ENCODE peak calls at places on chromosomes 11 and 22, in four cellular contexts. One of them, this sample, is unnamed.

GRCh38 chr22:21726650-21727049 is 8.9 kb downstream of the YPEL1 start:
- DNase-seq in NCI-H1436: no peak
- DNase-seq in stimulated activated CD8-positive, alpha-beta memory T cell treated with anti-CD3 and anti-CD28 coated beads, Interleukin-2, amount 100 ng/mL, for 48 hours: no peak
- DNase-seq in activated T-cell treated with anti-CD3 and anti-CD28 coated beads for 24 hours: peak; percentile 7
- DNase-seq in this sample: peak; percentile 38

GRCh38 chr11:128022007-128022368 is 565.4 kb downstream of the ETS1 start:
- DNase-seq in activated T-cell treated with anti-CD3 and anti-CD28 coated beads for 24 hours: no peak
- DNase-seq in stimulated activated CD8-positive, alpha-beta memory T cell treated with anti-CD3 and anti-CD28 coated beads, Interleukin-2, amount 100 ng/mL, for 48 hours: no peak
- DNase-seq in NCI-H1436: no peak
- DNase-seq in this sample: no peak

GRCh38 chr11:116510166-116510565 is 262.6 kb downstream of the BUD13 start:
- DNase-seq in stimulated activated CD8-positive, alpha-beta memory T cell treated with anti-CD3 and anti-CD28 coated beads, Interleukin-2, amount 100 ng/mL, for 48 hours: no peak
- DNase-seq in NCI-H1436: no peak
- DNase-seq in activated T-cell treated with anti-CD3 and anti-CD28 coated beads for 24 hours: no peak
- DNase-seq in this sample: no peak

GRCh38 chr11:8261316-8261715 is 2.4 kb downstream of the LMO1 start:
- DNase-seq in activated T-cell treated with anti-CD3 and anti-CD28 coated beads for 24 hours: no peak
- DNase-seq in stimulated activated CD8-positive, alpha-beta memory T cell treated with anti-CD3 and anti-CD28 coated beads, Interleukin-2, amount 100 ng/mL, for 48 hours: no peak
- DNase-seq in NCI-H1436: no peak
- DNase-seq in this sample: no peak

GRCh38 chr11:86923993-86924766 is 31.0 kb downstream of the FZD4 start:
- DNase-seq in activated T-cell treated with anti-CD3 and anti-CD28 coated beads for 24 hours: no peak
- DNase-seq in NCI-H1436: no peak
- DNase-seq in stimulated activated CD8-positive, alpha-beta memory T cell treated with anti-CD3 and anti-CD28 coated beads, Interleukin-2, amount 100 ng/mL, for 48 hours: no peak
- DNase-seq in this sample: no peak

GRCh38 chr11:11965192-11965591 is 43.2 kb downstream of the DKK3 start:
- DNase-seq in activated T-cell treated with anti-CD3 and anti-CD28 coated beads for 24 hours: no peak
- DNase-seq in NCI-H1436: no peak
- DNase-seq in stimulated activated CD8-positive, alpha-beta memory T cell treated with anti-CD3 and anti-CD28 coated beads, Interleukin-2, amount 100 ng/mL, for 48 hours: no peak
- DNase-seq in this sample: no peak

GRCh38 chr11:126163074-126163700 is 48.3 kb downstream of the RPUSD4 start:
- DNase-seq in NCI-H1436: no peak
- DNase-seq in activated T-cell treated with anti-CD3 and anti-CD28 coated beads for 24 hours: no peak
- DNase-seq in stimulated activated CD8-positive, alpha-beta memory T cell treated with anti-CD3 and anti-CD28 coated beads, Interleukin-2, amount 100 ng/mL, for 48 hours: no peak
- DNase-seq in this sample: no peak

GRCh38 chr11:11810764-11811726 is 30.7 kb upstream of the USP47 start:
- DNase-seq in activated T-cell treated with anti-CD3 and anti-CD28 coated beads for 24 hours: no peak
- DNase-seq in stimulated activated CD8-positive, alpha-beta memory T cell treated with anti-CD3 and anti-CD28 coated beads, Interleukin-2, amount 100 ng/mL, for 48 hours: no peak
- DNase-seq in NCI-H1436: no peak
- DNase-seq in this sample: no peak

GRCh38 chr11:1500466-1501420 is 14.2 kb upstream of the MOB2 start:
- DNase-seq in NCI-H1436: no peak
- DNase-seq in activated T-cell treated with anti-CD3 and anti-CD28 coated beads for 24 hours: no peak
- DNase-seq in stimulated activated CD8-positive, alpha-beta memory T cell treated with anti-CD3 and anti-CD28 coated beads, Interleukin-2, amount 100 ng/mL, for 48 hours: no peak
- DNase-seq in this sample: no peak

GRCh38 chr11:3221408-3222002 is 2.9 kb upstream of the MRGPRG start:
- DNase-seq in stimulated activated CD8-positive, alpha-beta memory T cell treated with anti-CD3 and anti-CD28 coated beads, Interleukin-2, amount 100 ng/mL, for 48 hours: no peak
- DNase-seq in activated T-cell treated with anti-CD3 and anti-CD28 coated beads for 24 hours: no peak
- DNase-seq in NCI-H1436: no peak
- DNase-seq in this sample: no peak

GRCh38 chr22:22037740-22038139 is 55.2 kb upstream of the TOP3B start:
- DNase-seq in activated T-cell treated with anti-CD3 and anti-CD28 coated beads for 24 hours: no peak
- DNase-seq in stimulated activated CD8-positive, alpha-beta memory T cell treated with anti-CD3 and anti-CD28 coated beads, Interleukin-2, amount 100 ng/mL, for 48 hours: no peak
- DNase-seq in NCI-H1436: no peak
- DNase-seq in this sample: no peak

GRCh38 chr11:116219171-116219635 is 553.6 kb downstream of the BUD13 start:
- DNase-seq in NCI-H1436: peak; percentile 43
- DNase-seq in stimulated activated CD8-positive, alpha-beta memory T cell treated with anti-CD3 and anti-CD28 coated beads, Interleukin-2, amount 100 ng/mL, for 48 hours: no peak
- DNase-seq in activated T-cell treated with anti-CD3 and anti-CD28 coated beads for 24 hours: no peak
- DNase-seq in this sample: no peak

GRCh38 chr11:74185285-74185684 is 14.2 kb downstream of the PPME1 start:
- DNase-seq in stimulated activated CD8-positive, alpha-beta memory T cell treated with anti-CD3 and anti-CD28 coated beads, Interleukin-2, amount 100 ng/mL, for 48 hours: no peak
- DNase-seq in activated T-cell treated with anti-CD3 and anti-CD28 coated beads for 24 hours: no peak
- DNase-seq in NCI-H1436: no peak
- DNase-seq in this sample: no peak

GRCh38 chr22:24775769-24776492 is 1.4 kb upstream of the PIWIL3 start:
- DNase-seq in stimulated activated CD8-positive, alpha-beta memory T cell treated with anti-CD3 and anti-CD28 coated beads, Interleukin-2, amount 100 ng/mL, for 48 hours: no peak
- DNase-seq in activated T-cell treated with anti-CD3 and anti-CD28 coated beads for 24 hours: no peak
- DNase-seq in NCI-H1436: no peak
- DNase-seq in this sample: no peak

GRCh38 chr11:130813638-130814037 is 102.6 kb downstream of the SNX19 start:
- DNase-seq in activated T-cell treated with anti-CD3 and anti-CD28 coated beads for 24 hours: no peak
- DNase-seq in stimulated activated CD8-positive, alpha-beta memory T cell treated with anti-CD3 and anti-CD28 coated beads, Interleukin-2, amount 100 ng/mL, for 48 hours: no peak
- DNase-seq in NCI-H1436: no peak
- DNase-seq in this sample: no peak

GRCh38 chr11:26442131-26442530 is 110.2 kb downstream of the ANO3 start:
- DNase-seq in activated T-cell treated with anti-CD3 and anti-CD28 coated beads for 24 hours: no peak
- DNase-seq in NCI-H1436: no peak
- DNase-seq in stimulated activated CD8-positive, alpha-beta memory T cell treated with anti-CD3 and anti-CD28 coated beads, Interleukin-2, amount 100 ng/mL, for 48 hours: no peak
- DNase-seq in this sample: no peak

GRCh38 chr11:93905384-93905783 is 55.0 kb upstream of the VSTM5 start:
- DNase-seq in NCI-H1436: no peak
- DNase-seq in activated T-cell treated with anti-CD3 and anti-CD28 coated beads for 24 hours: no peak
- DNase-seq in stimulated activated CD8-positive, alpha-beta memory T cell treated with anti-CD3 and anti-CD28 coated beads, Interleukin-2, amount 100 ng/mL, for 48 hours: no peak
- DNase-seq in this sample: no peak

GRCh38 chr11:62104816-62105610 is 18.8 kb upstream of the INCENP start:
- DNase-seq in NCI-H1436: no peak
- DNase-seq in stimulated activated CD8-positive, alpha-beta memory T cell treated with anti-CD3 and anti-CD28 coated beads, Interleukin-2, amount 100 ng/mL, for 48 hours: no peak
- DNase-seq in activated T-cell treated with anti-CD3 and anti-CD28 coated beads for 24 hours: no peak
- DNase-seq in this sample: peak; percentile 6

GRCh38 chr11:112366777-112367176 is 106.1 kb upstream of the PLET1 start:
- DNase-seq in stimulated activated CD8-positive, alpha-beta memory T cell treated with anti-CD3 and anti-CD28 coated beads, Interleukin-2, amount 100 ng/mL, for 48 hours: no peak
- DNase-seq in activated T-cell treated with anti-CD3 and anti-CD28 coated beads for 24 hours: no peak
- DNase-seq in NCI-H1436: no peak
- DNase-seq in this sample: no peak

GRCh38 chr22:48957311-48957986 is 870.2 kb downstream of the BRD1 start:
- DNase-seq in NCI-H1436: no peak
- DNase-seq in stimulated activated CD8-positive, alpha-beta memory T cell treated with anti-CD3 and anti-CD28 coated beads, Interleukin-2, amount 100 ng/mL, for 48 hours: no peak
- DNase-seq in activated T-cell treated with anti-CD3 and anti-CD28 coated beads for 24 hours: no peak
- DNase-seq in this sample: no peak

GRCh38 chr22:38850941-38851849 is 7.4 kb upstream of the NPTXR start:
- DNase-seq in activated T-cell treated with anti-CD3 and anti-CD28 coated beads for 24 hours: no peak
- DNase-seq in NCI-H1436: no peak
- DNase-seq in stimulated activated CD8-positive, alpha-beta memory T cell treated with anti-CD3 and anti-CD28 coated beads, Interleukin-2, amount 100 ng/mL, for 48 hours: no peak
- DNase-seq in this sample: no peak

GRCh38 chr11:18836415-18836814 is 44.8 kb upstream of the PTPN5 start:
- DNase-seq in NCI-H1436: no peak
- DNase-seq in activated T-cell treated with anti-CD3 and anti-CD28 coated beads for 24 hours: no peak
- DNase-seq in stimulated activated CD8-positive, alpha-beta memory T cell treated with anti-CD3 and anti-CD28 coated beads, Interleukin-2, amount 100 ng/mL, for 48 hours: no peak
- DNase-seq in this sample: no peak

GRCh38 chr22:46531776-46532175 is 5.6 kb downstream of the CELSR1 start:
- DNase-seq in stimulated activated CD8-positive, alpha-beta memory T cell treated with anti-CD3 and anti-CD28 coated beads, Interleukin-2, amount 100 ng/mL, for 48 hours: no peak
- DNase-seq in activated T-cell treated with anti-CD3 and anti-CD28 coated beads for 24 hours: no peak
- DNase-seq in NCI-H1436: no peak
- DNase-seq in this sample: no peak